ENCODE peak calls at places on chromosome 14, in five cellular contexts. I is BE2C, Q is hepatocyte, K is thyroid gland, D is neural progenitor cell. S is an unnamed sample. For H3K4me1, the result is how much of the 10 kb centered on the place peaks cover.

GRCh38 chr14:34460841-34461240 is 1.2 kb downstream of the SPTSSA start:
- DNase-seq in I (no peak), Q (no peak), K (no peak), D (peak), S (no peak)

GRCh38 chr14:55077691-55078151 is 26.3 kb downstream of the MAPK1IP1L start:
- DNase-seq in I (no peak), Q (peak), K (no peak), D (peak), S (peak)

GRCh38 chr14:33457021-33457420 is 493.9 kb downstream of the EGLN3 start:
- DNase-seq in I (no peak), Q (no peak), K (no peak), D (no peak), S (no peak)

GRCh38 chr14:55847766-55848165 is 267.8 kb downstream of the KTN1 start:
- DNase-seq in I (no peak), Q (no peak), K (no peak), D (no peak), S (no peak)

GRCh38 chr14:31678421-31679249 is 117.4 kb downstream of the NUBPL start:
- DNase-seq in I (no peak), Q (no peak), K (no peak), D (no peak), S (no peak)

GRCh38 chr14:29548948-29549370 is 378.7 kb downstream of the PRKD1 start:
- DNase-seq in I (no peak), Q (peak), K (no peak), D (peak), S (no peak)

GRCh38 chr14:88770736-88771135 is 22.0 kb downstream of the EML5 start:
- DNase-seq in I (no peak), Q (no peak), K (no peak), D (no peak), S (no peak)

GRCh38 chr14:34322940-34323418 is 139.1 kb downstream of the SPTSSA start:
- DNase-seq in I (peak), Q (peak), K (peak), D (peak), S (peak)

GRCh38 chr14:79749051-79749450 is 462.3 kb downstream of the DIO2 start:
- DNase-seq in I (no peak), Q (no peak), K (no peak), D (no peak), S (no peak)

GRCh38 chr14:93073833-93074769 is 41.6 kb downstream of the ITPK1 start:
- DNase-seq in I (no peak), Q (no peak), K (no peak), D (no peak), S (no peak)

GRCh38 chr14:68891851-68892660 is 87.0 kb downstream of the ACTN1 start:
- DNase-seq in I (peak), Q (no peak), K (no peak), D (no peak), S (no peak)

GRCh38 chr14:34913619-34914018 is 38.5 kb upstream of the BAZ1A start:
- DNase-seq in I (no peak), Q (no peak), K (no peak), D (no peak), S (no peak)

GRCh38 chr14:104680056-104680805 is 9.2 kb upstream of the INF2 start:
- DNase-seq in I (peak), Q (peak), K (no peak), D (no peak), S (peak)
- H3K4me3 ChIP-seq in I (no peak), Q (no peak), K (no peak), D (no peak), S (no peak)

DNA sequence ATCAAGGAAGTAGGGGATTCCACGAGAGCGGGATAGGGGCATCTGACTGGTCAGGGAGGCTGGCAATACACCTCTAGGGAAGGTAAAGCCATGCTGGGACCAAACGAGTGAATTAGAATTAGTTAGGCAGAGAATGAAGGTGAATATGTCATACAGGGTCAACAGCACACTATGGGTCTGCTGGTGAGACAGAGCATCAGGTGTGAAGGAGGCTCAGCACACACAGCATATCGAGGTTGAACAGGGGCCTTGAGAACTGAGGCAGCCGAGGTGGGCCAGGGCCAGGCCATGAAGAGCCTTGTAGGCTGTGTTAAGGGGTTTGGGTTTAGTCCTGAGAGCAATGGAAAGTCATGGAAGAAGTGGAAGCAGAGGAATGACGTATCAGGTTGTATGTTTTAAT is 137.8 kb downstream of the PRKCH start:
- DNase-seq in I (no peak), Q (no peak), K (no peak), D (no peak), S (no peak)
- TF ChIP-seq CTCF in I (no peak), Q (no peak), K (no peak), D (no peak), S (no peak)

GRCh38 chr14:22564463-22564862 is 24.6 kb downstream of the DAD1 start:
- DNase-seq in I (no peak), Q (no peak), K (no peak), D (no peak), S (no peak)
- H3K4me1 ChIP-seq in I (under half), Q (under half), K (half or more), D (under half), S (under half)

DNA sequence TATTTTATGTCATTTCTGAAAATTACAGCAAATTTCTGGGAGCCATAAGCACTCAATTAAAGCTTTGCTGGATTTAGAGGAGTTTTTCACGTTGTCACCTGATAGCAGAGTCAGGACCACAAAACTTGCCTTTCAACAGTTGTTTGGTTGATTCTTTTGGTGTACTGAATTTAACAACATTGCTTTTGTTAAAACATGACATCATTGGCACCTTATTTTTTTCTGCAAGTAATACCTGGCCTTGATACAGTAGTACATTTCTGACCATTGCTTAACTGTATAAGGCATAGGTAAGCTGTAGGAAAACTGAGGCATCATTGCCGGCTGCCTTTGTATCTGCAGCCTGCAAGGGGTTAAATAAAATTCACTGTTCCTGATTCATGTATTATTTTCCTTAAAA is 4.5 kb upstream of the BCL11B start:
- DNase-seq in I (no peak), Q (no peak), K (no peak), D (no peak), S (no peak)
- H3K4me3 ChIP-seq in I (no peak), Q (no peak), K (no peak), D (no peak), S (no peak)